ENCODE peak calls at places on chromosomes 11 and 22, in nine cellular contexts. V is skeletal muscle cell; U is activated naive CD4-positive, alpha-beta T cell; W is colonic mucosa; C is SIG-M5; F is RPMI7951; M is amniotic stem cell; R is progenitor cell of endocrine pancreas; T is cardiac muscle cell. D is an unnamed sample.

GRCh38 chr22:32584650-32585049 is 110.0 kb downstream of the FBXO7 start:
- DNase-seq in V (peak; percentile 40), U (no peak), W (no peak), C (no peak), F (peak; percentile 77), M (no peak), R (no peak), T (no peak), D (peak; percentile 95)

GRCh38 chr11:44303401-44303938 is 6.5 kb downstream of the ALX4 start:
- DNase-seq in V (no peak), U (no peak), W (no peak), C (no peak), F (no peak), M (no peak), R (no peak), T (no peak), D (no peak)

GRCh38 chr11:79482800-79483199 is 42.0 kb upstream of the TENM4 start:
- DNase-seq in V (no peak), U (no peak), W (no peak), C (no peak), F (no peak), M (no peak), R (no peak), T (no peak), D (no peak)

GRCh38 chr22:50303848-50304527 is 3.5 kb downstream of the PLXNB2 start:
- DNase-seq in V (no peak), U (no peak), W (peak; percentile 77), C (no peak), F (no peak), M (no peak), R (no peak), T (peak; percentile 49), D (no peak)

GRCh38 chr11:47607380-47607779 is 13.2 kb upstream of the C1QTNF4 start:
- DNase-seq in V (peak; percentile 96), U (no peak), W (no peak), C (no peak), F (peak; percentile 85), M (peak; percentile 48), R (no peak), T (peak; percentile 67), D (peak; percentile 92)

GRCh38 chr11:112118176-112118575 is 31.5 kb downstream of the SDHD start:
- DNase-seq in V (no peak), U (no peak), W (no peak), C (no peak), F (no peak), M (no peak), R (no peak), T (no peak), D (no peak)

GRCh38 chr22:24066260-24066659 is 55.2 kb downstream of the CABIN1 start:
- DNase-seq in V (no peak), U (no peak), W (no peak), C (no peak), F (no peak), M (no peak), R (no peak), T (no peak), D (no peak)

GRCh38 chr11:115676206-115676605 is 172.0 kb upstream of the CADM1 start:
- DNase-seq in V (no peak), U (no peak), W (no peak), C (no peak), F (no peak), M (no peak), R (no peak), T (peak; percentile 44), D (no peak)

GRCh38 chr22:40507491-40507890 is 129.0 kb downstream of the MRTFA start:
- DNase-seq in V (no peak), U (no peak), W (no peak), C (no peak), F (no peak), M (no peak), R (no peak), T (no peak), D (no peak)

GRCh38 chr22:45246060-45246985 is 5.6 kb upstream of the KIAA0930 start:
- DNase-seq in V (peak; percentile 78), U (no peak), W (peak; percentile 87), C (no peak), F (peak; percentile 89), M (peak; percentile 82), R (no peak), T (no peak), D (peak; percentile 50)

GRCh38 chr11:118114266-118114665 is 27.5 kb upstream of the SMIM35 start:
- DNase-seq in V (no peak), U (no peak), W (no peak), C (no peak), F (no peak), M (no peak), R (no peak), T (no peak), D (no peak)

GRCh38 chr11:85886089-85887056 is 31.2 kb downstream of the CCDC83 start:
- DNase-seq in V (no peak), U (no peak), W (no peak), C (no peak), F (no peak), M (no peak), R (no peak), T (no peak), D (peak; percentile 34)

GRCh38 chr11:117299351-117300300 is 8.5 kb downstream of the BACE1-AS start:
- DNase-seq in V (no peak), U (no peak), W (no peak), C (no peak), F (no peak), M (no peak), R (peak; percentile 50), T (no peak), D (no peak)

GRCh38 chr11:27004103-27004502 is 10.2 kb downstream of the FIBIN start:
- DNase-seq in V (no peak), U (no peak), W (no peak), C (no peak), F (no peak), M (no peak), R (no peak), T (no peak), D (no peak)

GRCh38 chr11:65471410-65471762 is 27.5 kb upstream of the MALAT1 start:
- DNase-seq in V (no peak), U (no peak), W (peak; percentile 76), C (no peak), F (peak; percentile 73), M (no peak), R (peak; percentile 27), T (peak; percentile 81), D (no peak)

GRCh38 chr11:69278091-69278867 is 15.7 kb upstream of the MYEOV start:
- DNase-seq in V (no peak), U (no peak), W (peak; percentile 89), C (no peak), F (no peak), M (no peak), R (peak; percentile 37), T (peak; percentile 42), D (no peak)

GRCh38 chr22:49967333-49968241 is 7.0 kb downstream of the PIM3 start:
- DNase-seq in V (no peak), U (no peak), W (peak; percentile 33), C (no peak), F (no peak), M (no peak), R (peak; percentile 9), T (peak; percentile 42), D (no peak)